ENCODE peak calls at places on chromosomes 6 and 20, in four cellular contexts. N is naive thymus-derived CD8-positive, alpha-beta T cell; M is head of caudate nucleus; F is fibroblast of lung. B is an unnamed sample.

GRCh38 chr6:128493877-128494276 is 26.5 kb downstream of the PTPRK start:
- DNase-seq in N (no peak), M (no peak), F (no peak), B (no peak)

GRCh38 chr6:30752164-30752927 is 8.0 kb upstream of the IER3 start:
- DNase-seq in N (no peak), M (peak; percentile 45), F (peak; percentile 100), B (peak; percentile 90)

GRCh38 chr6:11283629-11284028 is 51.2 kb upstream of the NEDD9 start:
- DNase-seq in N (no peak), M (no peak), F (no peak), B (no peak)

GRCh38 chr6:108312604-108313003 is 17.8 kb downstream of the AFG1L start:
- DNase-seq in N (no peak), M (no peak), F (no peak), B (no peak)

GRCh38 chr6:118571121-118571520 is 23.0 kb downstream of the PLN start:
- DNase-seq in N (no peak), M (no peak), F (no peak), B (no peak)

GRCh38 chr6:15901141-15902115 is 227.5 kb upstream of the MYLIP start:
- DNase-seq in N (no peak), M (no peak), F (no peak), B (no peak)

GRCh38 chr6:158439255-158439654 is 120.6 kb upstream of the TMEM181 start:
- DNase-seq in N (no peak), M (no peak), F (no peak), B (no peak)

GRCh38 chr6:34792605-34793500 is 970 bp downstream of the BLTP3A start:
- DNase-seq in N (no peak), M (peak; percentile 7), F (peak; percentile 49), B (peak; percentile 53)

GRCh38 chr6:1312193-1312443 is 220 bp downstream of the FOXQ1 start:
- DNase-seq in N (no peak), M (no peak), F (no peak), B (no peak)

GRCh38 chr6:40444811-40445210 is 142.4 kb downstream of the LRFN2 start:
- DNase-seq in N (no peak), M (no peak), F (no peak), B (no peak)

GRCh38 chr6:169071394-169071793 is 182.3 kb downstream of the THBS2 start:
- DNase-seq in N (no peak), M (no peak), F (no peak), B (no peak)

GRCh38 chr6:50610562-50610961 is 102.8 kb upstream of the TFAP2D start:
- DNase-seq in N (no peak), M (no peak), F (no peak), B (no peak)

GRCh38 chr6:93389192-93389591 is 30.2 kb downstream of the EPHA7 start:
- DNase-seq in N (no peak), M (no peak), F (no peak), B (no peak)

GRCh38 chr6:4351506-4351852 is 216.1 kb upstream of the ECI2 start:
- DNase-seq in N (no peak), M (no peak), F (no peak), B (no peak)

GRCh38 chr20:63830821-63831593 is at the start of gene ZBTB46:
- DNase-seq in N (no peak), M (no peak), F (peak; percentile 49), B (peak; percentile 97)

GRCh38 chr6:2765896-2766766 is 938 bp downstream of the WRNIP1 start:
- DNase-seq in N (peak; percentile 63), M (peak; percentile 37), F (peak; percentile 40), B (peak; percentile 79)

GRCh38 chr20:7883741-7884140 is 56.5 kb downstream of the HAO1 start:
- DNase-seq in N (no peak), M (no peak), F (no peak), B (no peak)

GRCh38 chr6:79864001-79864400 is 83.4 kb downstream of the ELOVL4 start:
- DNase-seq in N (no peak), M (no peak), F (no peak), B (no peak)

GRCh38 chr6:52015953-52016352 is 71.5 kb downstream of the PKHD1 start:
- DNase-seq in N (no peak), M (no peak), F (no peak), B (no peak)

GRCh38 chr20:41072099-41072798 is 43.6 kb downstream of the TOP1 start:
- DNase-seq in N (no peak), M (no peak), F (peak; percentile 91), B (peak; percentile 53)

GRCh38 chr6:4403828-4404227 is 268.5 kb upstream of the ECI2 start:
- DNase-seq in N (no peak), M (no peak), F (no peak), B (no peak)

GRCh38 chr6:50990750-50991446 is 172.2 kb downstream of the TFAP2B start:
- DNase-seq in N (no peak), M (no peak), F (peak; percentile 8), B (no peak)

GRCh38 chr6:39214846-39215639 is 14.2 kb downstream of the KCNK5 start:
- DNase-seq in N (no peak), M (no peak), F (no peak), B (no peak)

B was measured in AG08396.